ENCODE peak calls at places on chromosomes 13 and 19, in eight cellular contexts. C is AG10803, X is fibroblast of pulmonary artery, N is AG04450, H is cardiac fibroblast, J is foreskin fibroblast, F is ovary, B is natural killer cell. O is an unnamed sample.

GRCh38 chr19:58022283-58022660 is 11.6 kb upstream of the ZSCAN1 start:
- DNase-seq in C (no peak), X (no peak), N (no peak), H (no peak), J (no peak), F (no peak), B (no peak), O (no peak)

GRCh38 chr13:113848431-113849260 is 15.2 kb downstream of the GAS6 start:
- DNase-seq in C (no peak), X (no peak), N (no peak), H (no peak), J (no peak), F (peak), B (no peak), O (no peak)

GRCh38 chr13:36006347-36006746 is 124.8 kb downstream of the DCLK1 start:
- DNase-seq in C (no peak), X (no peak), N (no peak), H (no peak), J (no peak), F (no peak), B (no peak), O (no peak)

GRCh38 chr19:16458391-16459128 is 13.2 kb downstream of the EPS15L1 start:
- DNase-seq in C (no peak), X (no peak), N (no peak), H (no peak), J (no peak), F (no peak), B (no peak), O (no peak)

GRCh38 chr19:33302974-33303790 is 848 bp upstream of the CEBPA start:
- DNase-seq in C (peak), X (peak), N (no peak), H (peak), J (peak), F (peak), B (peak), O (peak)

GRCh38 chr13:39684531-39685137 is 29.2 kb downstream of the COG6 start:
- DNase-seq in C (peak), X (peak), N (no peak), H (peak), J (peak), F (no peak), B (no peak), O (no peak)

GRCh38 chr13:61383101-61383500 is 32.5 kb downstream of the PCDH20 start:
- DNase-seq in C (no peak), X (no peak), N (no peak), H (no peak), J (no peak), F (no peak), B (no peak), O (no peak)

GRCh38 chr19:44903602-44904425 is 1.8 kb upstream of the APOE start:
- DNase-seq in C (peak), X (peak), N (no peak), H (peak), J (peak), F (peak), B (peak), O (peak)

GRCh38 chr13:23752111-23753001 is 136.8 kb downstream of the MIPEP start:
- DNase-seq in C (no peak), X (no peak), N (peak), H (peak), J (no peak), F (no peak), B (no peak), O (no peak)

GRCh38 chr13:73809561-73809960 is 324.6 kb downstream of the KLF12 start:
- DNase-seq in C (peak), X (peak), N (peak), H (peak), J (peak), F (no peak), B (no peak), O (no peak)

GRCh38 chr13:113002206-113002821 is 33.3 kb downstream of the MCF2L start:
- DNase-seq in C (no peak), X (no peak), N (no peak), H (no peak), J (no peak), F (no peak), B (no peak), O (no peak)

GRCh38 chr19:52673014-52673413 is 34.9 kb upstream of the ZNF83 start:
- DNase-seq in C (peak), X (peak), N (no peak), H (peak), J (peak), F (no peak), B (no peak), O (no peak)

GRCh38 chr19:1942078-1942933 is 1.3 kb downstream of the CSNK1G2 start:
- DNase-seq in C (peak), X (peak), N (no peak), H (peak), J (peak), F (peak), B (peak), O (peak)

GRCh38 chr19:49672131-49672919 is 4.7 kb upstream of the PRMT1 start:
- DNase-seq in C (peak), X (peak), N (no peak), H (peak), J (peak), F (peak), B (peak), O (peak)

GRCh38 chr13:23460921-23461320 is 27.4 kb upstream of the SACS start:
- DNase-seq in C (no peak), X (no peak), N (no peak), H (no peak), J (no peak), F (no peak), B (no peak), O (no peak)

GRCh38 chr13:98199480-98199879 is 22.4 kb upstream of the RNF113B start:
- DNase-seq in C (no peak), X (no peak), N (no peak), H (no peak), J (no peak), F (no peak), B (no peak), O (no peak)

GRCh38 chr13:44879452-44880058 is 109.7 kb downstream of the NUFIP1 start:
- DNase-seq in C (peak), X (peak), N (no peak), H (peak), J (peak), F (no peak), B (no peak), O (no peak)

GRCh38 chr19:38710928-38711725 is 33.1 kb downstream of the CAPN12 start:
- DNase-seq in C (no peak), X (no peak), N (no peak), H (peak), J (no peak), F (no peak), B (no peak), O (no peak)

GRCh38 chr19:51714848-51715247 is 8.9 kb downstream of the HAS1 start:
- DNase-seq in C (no peak), X (no peak), N (no peak), H (peak), J (no peak), F (no peak), B (no peak), O (no peak)

GRCh38 chr19:53507523-53508442 is 30.2 kb upstream of the ZNF331 start:
- DNase-seq in C (no peak), X (no peak), N (no peak), H (no peak), J (no peak), F (no peak), B (no peak), O (no peak)

GRCh38 chr13:50129065-50129922 is 114.0 kb downstream of the KCNRG start:
- DNase-seq in C (no peak), X (no peak), N (no peak), H (peak), J (peak), F (no peak), B (no peak), O (peak)

GRCh38 chr19:33295621-33296472 is 6.5 kb downstream of the CEBPA start:
- DNase-seq in C (no peak), X (no peak), N (no peak), H (no peak), J (no peak), F (no peak), B (no peak), O (no peak)

GRCh38 chr19:38975214-38975860 is at the start of gene FBXO17:
- DNase-seq in C (peak), X (peak), N (no peak), H (peak), J (peak), F (peak), B (no peak), O (no peak)

GRCh38 chr13:78650725-78651083 is 8.3 kb downstream of the OBI1 start:
- DNase-seq in C (no peak), X (no peak), N (no peak), H (no peak), J (no peak), F (no peak), B (no peak), O (no peak)

GRCh38 chr13:84870190-84870589 is 929.0 kb downstream of the SLITRK6 start:
- DNase-seq in C (no peak), X (no peak), N (no peak), H (no peak), J (no peak), F (no peak), B (no peak), O (no peak)

GRCh38 chr13:112721198-112722104 is 31.6 kb downstream of the ATP11A start:
- DNase-seq in C (no peak), X (no peak), N (no peak), H (no peak), J (no peak), F (no peak), B (no peak), O (no peak)

GRCh38 chr13:105202384-105202783 is 1333.1 kb downstream of the EFNB2 start:
- DNase-seq in C (no peak), X (peak), N (no peak), H (peak), J (no peak), F (no peak), B (no peak), O (no peak)

GRCh38 chr19:48274173-48274572 is 4.3 kb downstream of the ZNF114 start:
- DNase-seq in C (no peak), X (no peak), N (no peak), H (no peak), J (peak), F (no peak), B (no peak), O (no peak)

GRCh38 chr19:19554074-19555023 is 16.3 kb downstream of the CILP2 start:
- DNase-seq in C (peak), X (peak), N (no peak), H (peak), J (no peak), F (no peak), B (peak), O (peak)

GRCh38 chr13:60629158-60629557 is 232.1 kb downstream of the TDRD3 start:
- DNase-seq in C (no peak), X (no peak), N (no peak), H (no peak), J (no peak), F (no peak), B (no peak), O (no peak)

GRCh38 chr13:67438465-67438864 is 208.3 kb upstream of the PCDH9 start:
- DNase-seq in C (no peak), X (no peak), N (no peak), H (no peak), J (no peak), F (no peak), B (no peak), O (no peak)

GRCh38 chr19:1336079-1336684 is 47.5 kb upstream of the NDUFS7 start:
- DNase-seq in C (no peak), X (no peak), N (no peak), H (no peak), J (no peak), F (no peak), B (no peak), O (no peak)

GRCh38 chr19:48415395-48415794 is 21.9 kb downstream of the GRIN2D start:
- DNase-seq in C (peak), X (peak), N (no peak), H (peak), J (no peak), F (no peak), B (peak), O (no peak)

GRCh38 chr19:13846533-13847032 is 30.4 kb upstream of the NANOS3 start:
- DNase-seq in C (peak), X (peak), N (no peak), H (peak), J (peak), F (peak), B (peak), O (peak)

GRCh38 chr13:27349458-27349857 is 75.0 kb upstream of the GTF3A start:
- DNase-seq in C (peak), X (peak), N (peak), H (peak), J (peak), F (no peak), B (no peak), O (no peak)

GRCh38 chr19:35777961-35778360 is 2.6 kb downstream of the ARHGAP33 start:
- DNase-seq in C (no peak), X (no peak), N (no peak), H (no peak), J (no peak), F (no peak), B (no peak), O (no peak)
- TF ChIP-seq CTCF in C (no peak), X (no peak), N (no peak), H (no peak), J (no peak), F (no peak), B (no peak), O (no peak)

GRCh38 chr13:77494226-77494625 is 41.3 kb upstream of the SCEL start:
- DNase-seq in C (no peak), X (no peak), N (no peak), H (no peak), J (no peak), F (no peak), B (no peak), O (no peak)

GRCh38 chr13:77489566-77490337 is 45.8 kb upstream of the SCEL start:
- DNase-seq in C (no peak), X (no peak), N (no peak), H (no peak), J (no peak), F (no peak), B (no peak), O (no peak)

GRCh38 chr13:77492982-77493381 is 42.5 kb upstream of the SCEL start:
- DNase-seq in C (no peak), X (peak), N (no peak), H (peak), J (peak), F (no peak), B (no peak), O (no peak)
- TF ChIP-seq CTCF in C (peak), X (peak), N (peak), H (peak), J (peak), F (no peak), B (no peak), O (no peak)

GRCh38 chr19:12838182-12838890 is at the start of gene MAST1:
- DNase-seq in C (no peak), X (no peak), N (no peak), H (no peak), J (no peak), F (no peak), B (peak), O (no peak)
- TF ChIP-seq CTCF in C (no peak), X (no peak), N (no peak), H (no peak), J (no peak), F (no peak), B (peak), O (no peak)

DNA sequence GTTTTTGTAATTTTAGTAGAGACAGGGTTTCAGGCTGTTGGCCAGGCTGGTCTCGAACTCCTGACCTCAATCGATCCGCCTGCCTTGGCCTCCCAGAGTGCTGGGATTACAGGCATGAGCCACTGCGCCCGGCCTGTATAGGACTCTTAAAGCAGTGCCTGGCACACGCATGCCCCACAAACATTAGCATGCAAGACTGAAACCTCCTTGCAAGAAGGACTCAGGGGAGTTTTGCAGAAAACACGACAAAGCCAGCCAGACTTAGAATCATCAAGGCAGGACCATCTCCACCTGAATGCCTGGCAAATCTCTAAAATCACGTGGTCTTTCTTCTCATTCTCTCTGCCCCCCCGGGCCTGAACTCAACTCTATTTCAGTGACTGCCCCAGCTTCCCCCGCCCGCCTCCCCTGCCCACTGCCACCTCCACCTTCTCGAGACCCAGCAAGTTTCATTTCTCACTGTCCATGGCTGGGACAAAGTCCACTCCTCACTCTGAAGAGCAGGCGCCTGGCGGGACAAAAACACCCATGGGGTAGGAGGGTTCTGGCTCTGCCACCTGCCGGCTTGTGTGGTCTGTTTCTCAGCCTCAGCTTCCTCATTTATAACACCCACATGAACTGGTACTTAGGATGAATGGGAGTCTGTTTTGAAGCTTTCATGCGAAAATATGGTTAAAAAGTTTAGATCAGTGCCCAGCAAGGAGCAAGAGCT is 2.4 kb downstream of the TICAM1 start:
- DNase-seq in C (no peak), X (no peak), N (no peak), H (no peak), J (no peak), F (no peak), B (no peak), O (peak)
- TF ChIP-seq CTCF in C (no peak), X (no peak), N (no peak), H (no peak), J (no peak), F (no peak), B (no peak), O (no peak)

GRCh38 chr13:107867701-107868661 is 347.4 kb downstream of the LIG4 start:
- DNase-seq in C (no peak), X (peak), N (no peak), H (peak), J (no peak), F (peak), B (no peak), O (no peak)
- TF ChIP-seq CTCF in C (peak), X (peak), N (peak), H (peak), J (peak), F (no peak), B (no peak), O (no peak)

GRCh38 chr19:8321067-8321759 is at the start of the genes NDUFA7 and RPS28:
- DNase-seq in C (peak), X (peak), N (peak), H (peak), J (peak), F (peak), B (peak), O (peak)
- TF ChIP-seq CTCF in C (peak), X (peak), N (peak), H (no peak), J (peak), F (no peak), B (no peak), O (no peak)

GRCh38 chr13:108957369-108958012 is 328.1 kb downstream of the MYO16 start:
- DNase-seq in C (peak), X (peak), N (peak), H (peak), J (peak), F (no peak), B (no peak), O (no peak)
- TF ChIP-seq CTCF in C (peak), X (no peak), N (peak), H (no peak), J (no peak), F (no peak), B (no peak), O (no peak)

GRCh38 chr19:18294467-18294864 is 13.0 kb upstream of the JUND start:
- DNase-seq in C (no peak), X (no peak), N (no peak), H (no peak), J (no peak), F (peak), B (peak), O (peak)
- TF ChIP-seq CTCF in C (no peak), X (no peak), N (no peak), H (no peak), J (no peak), F (no peak), B (no peak), O (no peak)

GRCh38 chr13:46712524-46712923 is 84.4 kb downstream of the ESD start:
- DNase-seq in C (no peak), X (no peak), N (no peak), H (no peak), J (no peak), F (no peak), B (no peak), O (no peak)
- TF ChIP-seq CTCF in C (no peak), X (no peak), N (peak), H (peak), J (peak), F (no peak), B (no peak), O (no peak)

O was measured in activated B cell treated with CpG ODN at 0.5 μM for 24 hours.